ENCODE peak calls at places on chromosomes 4 and X, in four cellular contexts. S is K562, R is HepG2, V is WTC11. M is an unnamed sample.

GRCh38 chrX:74104356-74105065 is 199.5 kb upstream of the ZCCHC13 start:
- DNase-seq in S (no peak), R (no peak), V (no peak), M (no peak)

GRCh38 chr4:156598138-156598681 is 373.4 kb downstream of the PDGFC start:
- DNase-seq in S (no peak), R (no peak), V (no peak), M (no peak)

GRCh38 chr4:21656832-21657231 is 291.7 kb downstream of the KCNIP4 start:
- DNase-seq in S (no peak), R (peak), V (no peak), M (no peak)

GRCh38 chr4:167826281-167826680 is 266.1 kb upstream of the ANXA10 start:
- DNase-seq in S (no peak), R (no peak), V (no peak), M (no peak)

GRCh38 chrX:19731307-19731706 is 156.1 kb downstream of the SH3KBP1 start:
- DNase-seq in S (no peak), R (no peak), V (no peak), M (no peak)

GRCh38 chrX:34379891-34380290 is 247.8 kb upstream of the FAM47A start:
- DNase-seq in S (no peak), R (no peak), V (no peak), M (no peak)

GRCh38 chr4:44257461-44257860 is 191.1 kb downstream of the KCTD8 start:
- DNase-seq in S (no peak), R (no peak), V (no peak), M (no peak)

GRCh38 chrX:22559506-22559905 is 286.8 kb downstream of the CBLL2 start:
- DNase-seq in S (no peak), R (no peak), V (no peak), M (no peak)

GRCh38 chrX:118251251-118251650 is 94.7 kb upstream of the WDR44 start:
- DNase-seq in S (no peak), R (no peak), V (no peak), M (no peak)

GRCh38 chr4:72394264-72394663 is 174.8 kb downstream of the ADAMTS3 start:
- DNase-seq in S (no peak), R (no peak), V (no peak), M (no peak)

GRCh38 chr4:16461362-16461761 is 235.1 kb upstream of the TAPT1 start:
- DNase-seq in S (no peak), R (no peak), V (no peak), M (no peak)

GRCh38 chr4:36269116-36269515 is 12.3 kb upstream of the DTHD1 start:
- DNase-seq in S (no peak), R (no peak), V (no peak), M (no peak)

GRCh38 chr4:67713531-67714247 is 12.7 kb upstream of the UBA6 start:
- DNase-seq in S (peak), R (no peak), V (no peak), M (peak)

GRCh38 chr4:66750273-66750672 is 795.0 kb downstream of the CENPC start:
- DNase-seq in S (no peak), R (no peak), V (no peak), M (no peak)

GRCh38 chr4:123477804-123478209 is 81.2 kb downstream of the SPRY1 start:
- DNase-seq in S (no peak), R (peak), V (no peak), M (no peak)

DNA sequence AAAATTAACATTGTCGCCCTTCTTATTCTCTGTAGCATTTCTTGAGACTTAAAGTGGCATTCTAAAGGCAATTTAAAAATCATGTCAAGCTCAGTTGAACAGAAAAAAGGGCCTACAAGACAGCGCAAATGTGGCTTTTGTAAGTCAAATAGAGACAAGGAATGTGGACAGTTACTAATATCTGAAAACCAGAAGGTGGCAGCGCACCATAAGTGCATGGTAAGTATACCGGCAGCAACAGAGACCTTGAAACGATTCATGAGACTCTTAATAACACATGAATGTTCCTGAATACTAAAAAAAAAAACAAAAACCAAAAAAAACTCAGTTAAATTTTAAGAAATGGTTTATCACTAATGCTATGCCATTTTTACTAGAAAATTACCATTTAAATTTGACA is 82.4 kb upstream of the HPRT1 start:
- DNase-seq in S (no peak), R (peak), V (no peak), M (peak)
- TF ChIP-seq HMGXB4 in S (no peak), R (no peak), V (no peak), M (no peak)

GRCh38 chr4:165299399-165300060 is 27.9 kb upstream of the MSMO1 start:
- DNase-seq in S (no peak), R (no peak), V (no peak), M (no peak)
- TF ChIP-seq HMGXB4 in S (no peak), R (no peak), V (no peak), M (no peak)

GRCh38 chr4:113050361-113050760 is 908 bp downstream of the ANK2 start:
- DNase-seq in S (no peak), R (no peak), V (no peak), M (no peak)
- TF ChIP-seq HMGXB4 in S (no peak), R (no peak), V (no peak), M (no peak)

GRCh38 chrX:147550217-147550616 is 361.5 kb upstream of the FMR1 start:
- DNase-seq in S (peak), R (peak), V (no peak), M (no peak)
- TF ChIP-seq HMGXB4 in S (no peak), R (no peak), V (no peak), M (no peak)

GRCh38 chr4:186203391-186203802 is 12.0 kb downstream of the CYP4V2 start:
- DNase-seq in S (peak), R (no peak), V (no peak), M (no peak)

GRCh38 chr4:186204611-186205144 is 13.3 kb downstream of the CYP4V2 start:
- DNase-seq in S (no peak), R (no peak), V (no peak), M (no peak)

GRCh38 chr4:186202490-186203140 is 11.2 kb downstream of the CYP4V2 start:
- DNase-seq in S (no peak), R (no peak), V (no peak), M (no peak)

GRCh38 chr4:186201535-186202230 is 10.3 kb downstream of the CYP4V2 start:
- DNase-seq in S (peak), R (peak), V (peak), M (peak)

GRCh38 chr4:186204103-186204559 is 12.8 kb downstream of the CYP4V2 start:
- DNase-seq in S (peak), R (no peak), V (no peak), M (no peak)
- TF ChIP-seq HMGXB4 in S (no peak), R (no peak), V (no peak), M (no peak)

GRCh38 chr4:56698329-56698728 is 17.2 kb upstream of the HOPX start:
- DNase-seq in S (no peak), R (no peak), V (no peak), M (no peak)
- TF ChIP-seq HMGXB4 in S (no peak), R (no peak), V (no peak), M (no peak)

GRCh38 chr4:99120501-99120900 is 23.6 kb downstream of the ADH4 start:
- DNase-seq in S (no peak), R (no peak), V (no peak), M (no peak)

GRCh38 chr4:99117876-99118693 is 26.0 kb downstream of the ADH4 start:
- DNase-seq in S (no peak), R (peak), V (no peak), M (no peak)
- TF ChIP-seq HMGXB4 in S (no peak), R (no peak), V (no peak), M (no peak)

GRCh38 chr4:69849297-69849696 is 10.6 kb downstream of the SULT1E1 start:
- DNase-seq in S (no peak), R (no peak), V (no peak), M (no peak)

GRCh38 chr4:69843932-69844331 is 16.0 kb downstream of the SULT1E1 start:
- DNase-seq in S (no peak), R (no peak), V (no peak), M (no peak)

GRCh38 chr4:69848028-69848427 is 11.9 kb downstream of the SULT1E1 start:
- DNase-seq in S (no peak), R (no peak), V (no peak), M (no peak)

GRCh38 chr4:69843301-69843700 is 16.6 kb downstream of the SULT1E1 start:
- DNase-seq in S (no peak), R (peak), V (no peak), M (no peak)
- TF ChIP-seq HMGXB4 in S (no peak), R (no peak), V (no peak), M (no peak)

GRCh38 chr4:88054229-88054628 is 46.8 kb downstream of the PKD2 start:
- DNase-seq in S (no peak), R (no peak), V (no peak), M (no peak)

GRCh38 chr4:88060431-88060830 is 53.0 kb downstream of the PKD2 start:
- DNase-seq in S (no peak), R (no peak), V (no peak), M (no peak)

GRCh38 chr4:88058295-88058694 is 50.9 kb downstream of the PKD2 start:
- DNase-seq in S (no peak), R (no peak), V (no peak), M (no peak)

GRCh38 chr4:88059781-88060180 is 52.3 kb downstream of the PKD2 start:
- DNase-seq in S (no peak), R (no peak), V (no peak), M (no peak)

DNA sequence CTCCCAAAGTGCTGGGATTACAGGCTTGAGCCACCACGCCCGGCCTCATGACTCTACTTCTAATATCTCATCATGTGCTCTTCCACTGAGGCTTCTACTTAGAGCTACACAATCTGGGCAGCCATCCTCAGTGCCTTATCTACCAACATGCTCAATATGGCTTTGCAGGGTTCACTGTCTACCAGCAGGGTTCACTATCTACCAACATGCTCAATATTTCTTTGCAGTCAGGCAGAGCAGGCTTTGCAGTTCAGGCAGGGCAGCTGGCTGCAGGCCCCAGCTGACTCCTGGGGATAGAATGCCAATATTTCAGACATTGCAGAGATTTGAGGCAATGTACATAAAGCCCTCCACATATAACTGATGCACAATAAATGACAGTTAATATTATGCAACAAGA is 47.5 kb downstream of the PKD2 start:
- DNase-seq in S (peak), R (peak), V (peak), M (peak)
- TF ChIP-seq HMGXB4 in S (no peak), R (peak), V (no peak), M (no peak)

GRCh38 chr4:157804986-157805385 is 367.8 kb downstream of the GASK1B start:
- DNase-seq in S (no peak), R (peak), V (no peak), M (no peak)
- TF ChIP-seq HMGXB4 in S (no peak), R (no peak), V (no peak), M (no peak)